ENCODE peak calls at places on chromosomes 13 and 19, in four cellular contexts. One of them, this sample, is unnamed.

GRCh38 chr19:7879102-7879770 is 5.0 kb upstream of the PRR36 start:
- DNase-seq in H1: no peak
- DNase-seq in IMR-90: no peak
- DNase-seq in neuronal stem cell: no peak
- DNase-seq in this sample: no peak

GRCh38 chr19:48645652-48646191 is at the start of gene CA11:
- DNase-seq in H1: peak
- DNase-seq in IMR-90: no peak
- DNase-seq in neuronal stem cell: no peak
- DNase-seq in this sample: peak

GRCh38 chr19:4108767-4109625 is 14.9 kb downstream of the MAP2K2 start:
- DNase-seq in H1: no peak
- DNase-seq in IMR-90: no peak
- DNase-seq in neuronal stem cell: no peak
- DNase-seq in this sample: no peak

GRCh38 chr13:34678154-34678553 is 263.9 kb upstream of the NBEA start:
- DNase-seq in H1: no peak
- DNase-seq in IMR-90: no peak
- DNase-seq in neuronal stem cell: no peak
- DNase-seq in this sample: peak

GRCh38 chr13:76773695-76774094 is 112.5 kb downstream of the KCTD12 start:
- DNase-seq in H1: no peak
- DNase-seq in IMR-90: no peak
- DNase-seq in neuronal stem cell: no peak
- DNase-seq in this sample: no peak

GRCh38 chr13:36344886-36345437 is 1.2 kb downstream of the SPART start:
- DNase-seq in H1: no peak
- DNase-seq in IMR-90: no peak
- DNase-seq in neuronal stem cell: no peak
- DNase-seq in this sample: no peak

GRCh38 chr13:113272791-113273190 is 24.2 kb upstream of the LAMP1 start:
- DNase-seq in H1: no peak
- DNase-seq in IMR-90: no peak
- DNase-seq in neuronal stem cell: no peak
- DNase-seq in this sample: peak

GRCh38 chr13:28340272-28340793 is 154.6 kb downstream of the FLT1 start:
- DNase-seq in H1: no peak
- DNase-seq in IMR-90: peak
- DNase-seq in neuronal stem cell: no peak
- DNase-seq in this sample: no peak

GRCh38 chr19:1161716-1162115 is 12.4 kb downstream of the SBNO2 start:
- DNase-seq in H1: no peak
- DNase-seq in IMR-90: peak
- DNase-seq in neuronal stem cell: no peak
- DNase-seq in this sample: peak

GRCh38 chr13:36850790-36851438 is 31.9 kb downstream of the RFXAP start:
- DNase-seq in H1: peak
- DNase-seq in IMR-90: no peak
- DNase-seq in neuronal stem cell: no peak
- DNase-seq in this sample: no peak

GRCh38 chr19:51712461-51713081 is 11.2 kb downstream of the HAS1 start:
- DNase-seq in H1: peak
- DNase-seq in IMR-90: peak
- DNase-seq in neuronal stem cell: no peak
- DNase-seq in this sample: peak

GRCh38 chr13:48146122-48146521 is 51.2 kb upstream of the MED4 start:
- DNase-seq in H1: no peak
- DNase-seq in IMR-90: no peak
- DNase-seq in neuronal stem cell: no peak
- DNase-seq in this sample: no peak

GRCh38 chr19:6531956-6532243 is 1.1 kb downstream of the TNFSF9 start:
- DNase-seq in H1: no peak
- DNase-seq in IMR-90: no peak
- DNase-seq in neuronal stem cell: no peak
- DNase-seq in this sample: no peak

GRCh38 chr19:44677019-44677809 is 5.9 kb downstream of the CEACAM19 start:
- DNase-seq in H1: peak
- DNase-seq in IMR-90: peak
- DNase-seq in neuronal stem cell: no peak
- DNase-seq in this sample: peak

GRCh38 chr13:107586216-107586615 is 629.1 kb downstream of the LIG4 start:
- DNase-seq in H1: no peak
- DNase-seq in IMR-90: peak
- DNase-seq in neuronal stem cell: no peak
- DNase-seq in this sample: no peak

GRCh38 chr13:38381840-38382239 is 32.2 kb downstream of the UFM1 start:
- DNase-seq in H1: no peak
- DNase-seq in IMR-90: no peak
- DNase-seq in neuronal stem cell: no peak
- DNase-seq in this sample: no peak

GRCh38 chr13:84136582-84136981 is 254.3 kb upstream of the SLITRK1 start:
- DNase-seq in H1: no peak
- DNase-seq in IMR-90: no peak
- DNase-seq in neuronal stem cell: no peak
- DNase-seq in this sample: no peak

GRCh38 chr13:96988441-96988840 is 5.8 kb downstream of the OXGR1 start:
- DNase-seq in H1: no peak
- DNase-seq in IMR-90: no peak
- DNase-seq in neuronal stem cell: no peak
- DNase-seq in this sample: no peak

GRCh38 chr13:97574926-97575325 is 141.0 kb downstream of the RAP2A start:
- DNase-seq in H1: peak
- DNase-seq in IMR-90: peak
- DNase-seq in neuronal stem cell: no peak
- DNase-seq in this sample: peak

GRCh38 chr13:72868229-72868628 is 86.3 kb downstream of the PIBF1 start:
- DNase-seq in H1: no peak
- DNase-seq in IMR-90: no peak
- DNase-seq in neuronal stem cell: no peak
- DNase-seq in this sample: peak

GRCh38 chr13:104198811-104199210 is 1132.6 kb upstream of the SLC10A2 start:
- DNase-seq in H1: no peak
- DNase-seq in IMR-90: no peak
- DNase-seq in neuronal stem cell: no peak
- DNase-seq in this sample: no peak

GRCh38 chr13:84645196-84646071 is 763.2 kb upstream of the SLITRK1 start:
- DNase-seq in H1: no peak
- DNase-seq in IMR-90: peak
- DNase-seq in neuronal stem cell: no peak
- DNase-seq in this sample: no peak

GRCh38 chr13:41054212-41054877 is 7.0 kb upstream of the WBP4 start:
- DNase-seq in H1: no peak
- DNase-seq in IMR-90: peak
- DNase-seq in neuronal stem cell: no peak
- DNase-seq in this sample: peak
- H2AFZ ChIP-seq in H1: no peak
- H2AFZ ChIP-seq in IMR-90: no peak
- H2AFZ ChIP-seq in neuronal stem cell: no peak
- H2AFZ ChIP-seq in this sample: no peak

GRCh38 chr13:23600534-23600933 is 30.3 kb downstream of the TNFRSF19 start:
- DNase-seq in H1: no peak
- DNase-seq in IMR-90: no peak
- DNase-seq in neuronal stem cell: no peak
- DNase-seq in this sample: no peak
- H2BK5ac ChIP-seq in H1: no peak
- H2BK5ac ChIP-seq in IMR-90: no peak
- H2BK5ac ChIP-seq in neuronal stem cell: no peak
- H2BK5ac ChIP-seq in this sample: peak

DNA sequence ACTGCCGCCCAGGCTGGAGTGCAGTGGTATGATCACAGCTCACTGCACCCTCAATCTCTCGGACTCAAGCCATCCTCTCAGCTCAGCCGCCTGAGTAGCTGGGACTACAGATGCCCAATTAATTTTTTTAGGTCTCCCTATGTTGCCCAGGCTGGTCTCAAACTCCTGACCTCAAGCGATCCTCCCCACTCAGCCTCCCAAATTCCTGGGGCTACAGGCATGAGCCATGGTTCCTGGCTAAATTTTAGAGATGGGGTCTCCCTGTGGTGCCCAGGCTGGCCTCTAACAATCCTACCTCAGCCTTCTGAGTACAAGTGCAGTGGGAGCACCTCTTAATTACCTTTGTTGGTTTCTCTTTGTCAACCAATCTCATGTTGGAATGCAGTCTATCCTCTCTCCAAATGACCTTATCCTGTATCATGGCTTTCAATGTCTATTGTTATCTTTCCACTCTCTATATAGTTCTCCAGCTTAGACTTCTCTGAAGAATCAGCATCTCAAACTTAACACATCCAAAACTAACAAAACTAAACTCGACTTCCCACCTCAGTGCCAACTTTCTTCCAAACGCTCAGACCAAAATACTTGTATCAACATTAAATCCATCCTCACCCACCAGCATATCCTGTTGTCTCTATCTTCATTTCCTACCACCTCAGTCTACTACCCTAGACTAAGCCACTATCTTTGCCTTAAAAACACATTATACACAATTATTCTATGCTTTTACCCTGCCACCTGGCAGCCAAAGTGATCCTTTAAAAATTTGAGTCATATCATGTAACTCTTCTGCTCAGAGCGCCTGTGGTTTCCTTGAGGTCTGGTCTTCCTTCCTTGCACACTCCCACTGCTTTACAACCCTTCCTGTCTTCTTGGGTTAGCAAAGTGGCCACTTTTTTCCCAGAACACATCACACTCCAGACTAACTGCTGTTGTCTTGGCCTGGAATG is 6.7 kb downstream of the TPT1 start:
- DNase-seq in H1: no peak
- DNase-seq in IMR-90: peak
- DNase-seq in neuronal stem cell: no peak
- DNase-seq in this sample: no peak
- H3K4me2 ChIP-seq in H1: no peak
- H3K4me2 ChIP-seq in IMR-90: no peak
- H3K4me2 ChIP-seq in neuronal stem cell: no peak
- H3K4me2 ChIP-seq in this sample: no peak

GRCh38 chr13:91372813-91373420 is 25.4 kb downstream of the MIR17HG start:
- DNase-seq in H1: no peak
- DNase-seq in IMR-90: no peak
- DNase-seq in neuronal stem cell: no peak
- DNase-seq in this sample: no peak

GRCh38 chr13:91369432-91369831 is 21.9 kb downstream of the MIR17HG start:
- DNase-seq in H1: no peak
- DNase-seq in IMR-90: peak
- DNase-seq in neuronal stem cell: no peak
- DNase-seq in this sample: no peak

GRCh38 chr13:91375119-91375729 is 23.2 kb upstream of the GPC5 start:
- DNase-seq in H1: no peak
- DNase-seq in IMR-90: peak
- DNase-seq in neuronal stem cell: no peak
- DNase-seq in this sample: peak
- H2AFZ ChIP-seq in H1: no peak
- H2AFZ ChIP-seq in IMR-90: no peak
- H2AFZ ChIP-seq in neuronal stem cell: no peak
- H2AFZ ChIP-seq in this sample: no peak

DNA sequence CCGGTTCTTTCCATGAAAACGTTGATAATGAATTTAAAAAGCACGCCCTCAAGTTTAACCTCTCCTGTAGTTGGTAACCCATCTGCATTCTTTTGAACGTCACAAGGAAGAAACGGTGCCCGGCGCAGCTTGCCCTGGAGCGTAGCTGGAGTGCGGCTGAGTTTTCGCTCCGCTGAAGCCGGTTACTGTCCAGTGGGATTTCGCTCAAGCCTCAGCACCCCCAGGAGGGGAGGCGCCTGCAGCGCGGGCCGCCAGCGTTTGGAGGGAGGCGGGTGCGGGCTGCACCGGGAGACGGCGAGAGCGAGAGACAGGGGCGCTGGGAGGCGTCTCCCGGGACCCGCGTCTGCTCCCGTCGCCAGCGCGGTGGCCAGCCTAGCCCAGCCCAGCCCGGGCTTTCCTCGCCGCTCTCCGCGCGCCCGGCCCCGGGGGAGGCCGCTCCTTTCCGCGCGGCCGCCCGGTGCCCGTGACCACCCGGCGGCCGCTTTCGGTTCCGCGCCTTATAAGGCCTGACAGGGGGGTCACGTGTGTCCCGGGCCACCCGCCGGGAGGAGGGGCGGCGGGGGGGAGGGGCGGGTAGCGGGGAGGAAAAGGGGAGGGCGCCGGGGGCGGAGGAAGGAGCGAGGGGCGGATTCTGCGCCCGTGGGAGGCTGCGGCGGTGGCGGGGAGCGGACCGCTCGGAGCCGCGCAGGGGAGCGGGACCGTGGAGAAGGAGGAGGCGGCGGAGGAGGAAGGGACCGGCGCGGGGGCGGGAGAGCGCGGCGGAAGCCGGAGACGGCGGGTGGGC is 8.3 kb upstream of the DGKH start:
- DNase-seq in H1: peak
- DNase-seq in IMR-90: peak
- DNase-seq in neuronal stem cell: peak
- DNase-seq in this sample: peak
- H2BK5ac ChIP-seq in H1: no peak
- H2BK5ac ChIP-seq in IMR-90: peak
- H2BK5ac ChIP-seq in neuronal stem cell: no peak
- H2BK5ac ChIP-seq in this sample: no peak

GRCh38 chr19:47633516-47633915 is 24.6 kb downstream of the BICRA start:
- DNase-seq in H1: no peak
- DNase-seq in IMR-90: no peak
- DNase-seq in neuronal stem cell: no peak
- DNase-seq in this sample: peak

GRCh38 chr19:47641891-47642485 is 33.1 kb downstream of the BICRA start:
- DNase-seq in H1: no peak
- DNase-seq in IMR-90: no peak
- DNase-seq in neuronal stem cell: no peak
- DNase-seq in this sample: no peak

GRCh38 chr19:47633996-47634395 is 25.1 kb downstream of the BICRA start:
- DNase-seq in H1: no peak
- DNase-seq in IMR-90: no peak
- DNase-seq in neuronal stem cell: no peak
- DNase-seq in this sample: no peak

GRCh38 chr19:47631681-47632446 is 22.9 kb downstream of the BICRA start:
- DNase-seq in H1: no peak
- DNase-seq in IMR-90: no peak
- DNase-seq in neuronal stem cell: no peak
- DNase-seq in this sample: peak

GRCh38 chr19:47637550-47637949 is 28.6 kb downstream of the BICRA start:
- DNase-seq in H1: no peak
- DNase-seq in IMR-90: no peak
- DNase-seq in neuronal stem cell: no peak
- DNase-seq in this sample: peak
- H3K4me2 ChIP-seq in H1: no peak
- H3K4me2 ChIP-seq in IMR-90: no peak
- H3K4me2 ChIP-seq in neuronal stem cell: no peak
- H3K4me2 ChIP-seq in this sample: peak

GRCh38 chr19:58558066-58558622 is at the start of gene UBE2M:
- DNase-seq in H1: no peak
- DNase-seq in IMR-90: no peak
- DNase-seq in neuronal stem cell: no peak
- DNase-seq in this sample: no peak
- H2AFZ ChIP-seq in H1: no peak
- H2AFZ ChIP-seq in IMR-90: peak
- H2AFZ ChIP-seq in neuronal stem cell: peak
- H2AFZ ChIP-seq in this sample: peak

This sample was measured in trophoblast cell.